ENCODE peak calls at places on chromosomes 12 and 14, in five cellular contexts. Y is HepG2, A is upper lobe of left lung, R is GM12878, H is K562. K is an unnamed sample.

GRCh38 chr14:70018246-70018645 is 139.0 kb downstream of the SMOC1 start:
- ATAC-seq in Y (no peak), A (no peak), R (no peak), H (no peak), K (no peak)

GRCh38 chr12:53096089-53096741 is 1.3 kb upstream of the IGFBP6 start:
- ATAC-seq in Y (no peak), A (peak; percentile 82), R (no peak), H (no peak), K (peak; percentile 79)

GRCh38 chr12:131229426-131230339 is 276.0 kb downstream of the ADGRD1 start:
- ATAC-seq in Y (peak; percentile 71), A (peak; percentile 29), R (no peak), H (peak; percentile 85), K (peak; percentile 75)

GRCh38 chr12:120759591-120760348 is 34.1 kb downstream of the ACADS start:
- ATAC-seq in Y (no peak), A (no peak), R (no peak), H (peak; percentile 48), K (no peak)

GRCh38 chr12:87082756-87083155 is 826.6 kb upstream of the MGAT4C start:
- ATAC-seq in Y (no peak), A (no peak), R (no peak), H (no peak), K (no peak)

GRCh38 chr14:104444159-104445030 is 135.2 kb upstream of the C14orf180 start:
- ATAC-seq in Y (no peak), A (no peak), R (no peak), H (no peak), K (no peak)

GRCh38 chr14:70886421-70887206 is 20.6 kb upstream of the PCNX1 start:
- ATAC-seq in Y (no peak), A (peak; percentile 16), R (peak; percentile 63), H (peak; percentile 71), K (no peak)

GRCh38 chr12:22409071-22409951 is 74.8 kb upstream of the ST8SIA1 start:
- ATAC-seq in Y (no peak), A (peak; percentile 14), R (peak; percentile 97), H (no peak), K (peak; percentile 28)

GRCh38 chr14:94612580-94613554 is 676 bp downstream of the SERPINA3 start:
- ATAC-seq in Y (peak; percentile 63), A (peak; percentile 15), R (no peak), H (no peak), K (peak; percentile 48)

GRCh38 chr14:31124197-31124596 is 83.4 kb downstream of the HECTD1 start:
- ATAC-seq in Y (no peak), A (no peak), R (no peak), H (no peak), K (no peak)

GRCh38 chr14:70188608-70189540 is at the start of gene SLC8A3:
- ATAC-seq in Y (peak; percentile 80), A (peak; percentile 27), R (peak; percentile 65), H (no peak), K (no peak)

GRCh38 chr14:45181329-45181728 is 45.6 kb downstream of the FANCM start:
- ATAC-seq in Y (no peak), A (no peak), R (no peak), H (no peak), K (no peak)

GRCh38 chr12:107551434-107551833 is 134.2 kb upstream of the PWP1 start:
- ATAC-seq in Y (no peak), A (no peak), R (no peak), H (no peak), K (no peak)

GRCh38 chr12:89363582-89363981 is 11.3 kb upstream of the DUSP6 start:
- ATAC-seq in Y (peak; percentile 44), A (no peak), R (no peak), H (no peak), K (no peak)

GRCh38 chr14:79510659-79511058 is 700.6 kb downstream of the DIO2 start:
- ATAC-seq in Y (no peak), A (peak; percentile 51), R (no peak), H (no peak), K (no peak)

GRCh38 chr12:29655861-29656260 is 127.9 kb downstream of the TMTC1 start:
- ATAC-seq in Y (no peak), A (no peak), R (peak; percentile 66), H (no peak), K (peak; percentile 25)

GRCh38 chr12:95975491-95975890 is 20.7 kb downstream of the HAL start:
- ATAC-seq in Y (no peak), A (no peak), R (no peak), H (no peak), K (no peak)

GRCh38 chr14:74574092-74574438 is 38.0 kb downstream of the LTBP2 start:
- ATAC-seq in Y (no peak), A (no peak), R (no peak), H (no peak), K (no peak)

GRCh38 chr12:76685246-76685678 is 78.7 kb upstream of the ZDHHC17 start:
- ATAC-seq in Y (no peak), A (peak; percentile 54), R (no peak), H (peak; percentile 39), K (peak; percentile 31)

GRCh38 chr12:4216542-4216927 is 57.0 kb upstream of the CCND2 start:
- ATAC-seq in Y (no peak), A (no peak), R (no peak), H (no peak), K (no peak)

GRCh38 chr14:99191663-99192621 is 80.1 kb downstream of the BCL11B start:
- ATAC-seq in Y (peak; percentile 66), A (peak; percentile 78), R (no peak), H (no peak), K (peak; percentile 89)

GRCh38 chr14:29895591-29896043 is 32.0 kb downstream of the PRKD1 start:
- ATAC-seq in Y (peak; percentile 58), A (peak; percentile 56), R (no peak), H (no peak), K (no peak)

GRCh38 chr14:80381964-80382363 is 170.7 kb upstream of the DIO2 start:
- ATAC-seq in Y (no peak), A (no peak), R (no peak), H (no peak), K (no peak)

GRCh38 chr12:120814203-120814902 is 88.7 kb downstream of the ACADS start:
- ATAC-seq in Y (no peak), A (no peak), R (peak; percentile 38), H (no peak), K (no peak)

GRCh38 chr12:22993639-22994038 is 368.7 kb downstream of the ETNK1 start:
- ATAC-seq in Y (no peak), A (no peak), R (no peak), H (no peak), K (no peak)

GRCh38 chr12:121678305-121678704 is 8.9 kb upstream of the MORN3 start:
- ATAC-seq in Y (no peak), A (no peak), R (no peak), H (no peak), K (no peak)

GRCh38 chr12:26465419-26466097 is 270.2 kb downstream of the SSPN start:
- ATAC-seq in Y (peak; percentile 30), A (no peak), R (no peak), H (peak; percentile 42), K (no peak)

GRCh38 chr12:76018111-76018510 is 13.5 kb downstream of the PHLDA1 start:
- ATAC-seq in Y (peak; percentile 32), A (peak; percentile 40), R (no peak), H (no peak), K (no peak)

GRCh38 chr14:55850803-55851202 is 267.4 kb upstream of the PELI2 start:
- ATAC-seq in Y (no peak), A (no peak), R (no peak), H (no peak), K (no peak)

GRCh38 chr12:132486576-132486975 is 3.4 kb upstream of the FBRSL1 start:
- ATAC-seq in Y (no peak), A (no peak), R (no peak), H (no peak), K (no peak)

GRCh38 chr12:132486168-132486567 is 3.8 kb upstream of the FBRSL1 start:
- ATAC-seq in Y (no peak), A (no peak), R (no peak), H (no peak), K (no peak)

GRCh38 chr12:132488127-132489077 is 1.5 kb upstream of the FBRSL1 start:
- ATAC-seq in Y (peak; percentile 12), A (peak; percentile 33), R (peak; percentile 3), H (peak; percentile 52), K (peak; percentile 26)

GRCh38 chr12:132485619-132486018 is 4.3 kb upstream of the FBRSL1 start:
- ATAC-seq in Y (no peak), A (no peak), R (no peak), H (no peak), K (no peak)

DNA sequence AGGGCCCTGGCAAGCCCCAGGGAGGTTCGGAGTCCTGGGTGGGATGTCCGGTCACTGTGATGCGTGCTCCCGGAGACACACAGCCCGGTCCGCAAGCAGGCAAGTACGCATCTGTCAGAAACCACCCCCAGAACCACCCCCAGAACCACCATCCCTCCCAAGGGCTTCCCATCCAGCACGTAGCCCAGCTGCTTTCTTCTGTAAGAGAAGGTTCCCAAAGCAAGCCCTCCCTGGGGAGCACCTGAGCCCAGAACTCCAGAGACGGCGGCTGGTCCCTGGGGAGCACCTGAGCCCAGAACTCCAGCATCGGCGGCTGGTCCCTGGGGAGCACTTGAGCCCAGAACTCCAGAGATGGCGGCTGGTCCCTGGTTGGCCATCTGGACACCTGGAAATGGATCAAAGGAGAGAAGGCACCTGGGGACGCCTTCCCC is 2.6 kb upstream of the FBRSL1 start:
- ATAC-seq in Y (no peak), A (no peak), R (no peak), H (no peak), K (no peak)
- H3K4me1 ChIP-seq in Y (peaks cover 27% of the 10 kb centered on the region), A (peaks cover 31% of the 10 kb centered on the region), R (peaks cover 30% of the 10 kb centered on the region), H (peaks cover 22% of the 10 kb centered on the region), K (peaks cover 32% of the 10 kb centered on the region)

DNA sequence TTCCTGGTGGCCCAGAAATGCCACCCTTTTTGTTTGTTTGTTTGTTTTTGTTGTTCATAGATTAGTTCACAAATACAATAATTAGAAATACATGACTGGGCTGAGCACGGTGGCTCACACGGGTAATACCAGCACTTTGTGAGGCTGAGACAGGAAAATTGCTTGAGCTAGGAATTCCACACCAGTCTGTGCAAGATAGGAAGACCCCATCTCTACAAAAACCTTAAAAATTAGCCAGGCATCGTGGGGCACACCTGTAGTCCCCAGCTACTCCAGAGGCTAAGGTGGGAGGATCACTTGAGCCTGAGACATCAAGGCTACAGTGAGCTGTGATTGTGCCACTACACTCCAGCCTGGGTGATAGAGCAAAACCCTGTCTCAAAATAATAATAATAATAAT is 2.3 kb upstream of the SSTR1 start:
- ATAC-seq in Y (no peak), A (no peak), R (no peak), H (no peak), K (no peak)
- TF ChIP-seq POLR2AphosphoS5 in Y (no peak), A (no peak), R (no peak), H (no peak), K (no peak)

GRCh38 chr14:91754819-91755218 is 22.9 kb upstream of the CATSPERB start:
- ATAC-seq in Y (no peak), A (no peak), R (no peak), H (no peak), K (no peak)

GRCh38 chr14:91752956-91753355 is 21.1 kb upstream of the CATSPERB start:
- ATAC-seq in Y (no peak), A (no peak), R (no peak), H (no peak), K (no peak)

GRCh38 chr14:91755560-91755959 is 23.7 kb upstream of the CATSPERB start:
- ATAC-seq in Y (peak; percentile 73), A (peak; percentile 35), R (no peak), H (no peak), K (no peak)

GRCh38 chr14:91753501-91754128 is 21.7 kb upstream of the CATSPERB start:
- ATAC-seq in Y (no peak), A (no peak), R (no peak), H (no peak), K (no peak)

GRCh38 chr14:91754185-91754584 is 22.3 kb upstream of the CATSPERB start:
- ATAC-seq in Y (no peak), A (no peak), R (no peak), H (no peak), K (no peak)
- TF ChIP-seq EP300 in Y (no peak), A (no peak), R (no peak), H (no peak), K (no peak)

GRCh38 chr12:124603910-124604775 is 36.7 kb upstream of the NCOR2 start:
- ATAC-seq in Y (no peak), A (no peak), R (no peak), H (no peak), K (no peak)
- H3K4me1 ChIP-seq in Y (peaks cover 45% of the 10 kb centered on the region), A (peaks cover 12% of the 10 kb centered on the region), R (peaks cover 14% of the 10 kb centered on the region), H (peaks cover 32% of the 10 kb centered on the region), K (no peaks in the 10 kb centered on the region)

K was measured in gastroesophageal sphincter.